ENCODE peak calls at places on chromosomes 13 and 19, in five cellular contexts. U is pancreas, K is GM23248, P is cardiac muscle cell, B is Peyer's patch. H is an unnamed sample.

GRCh38 chr13:79482271-79482970 is 1.5 kb downstream of the NDFIP2 start:
- DNase-seq in U (no peak), K (peak; percentile 65), P (peak; percentile 22), B (no peak), H (no peak)

GRCh38 chr19:38658462-38659306 is 11.2 kb downstream of the ACTN4 start:
- DNase-seq in U (peak; percentile 70), K (peak; percentile 99), P (peak; percentile 99), B (no peak), H (peak; percentile 59)

GRCh38 chr13:25756916-25757315 is 294.9 kb downstream of the SHISA2 start:
- DNase-seq in U (no peak), K (no peak), P (no peak), B (no peak), H (no peak)

GRCh38 chr13:27442071-27442647 is 8.2 kb downstream of the MTIF3 start:
- DNase-seq in U (no peak), K (no peak), P (no peak), B (peak; percentile 55), H (no peak)

GRCh38 chr13:98598043-98598442 is 21.1 kb upstream of the STK24 start:
- DNase-seq in U (no peak), K (no peak), P (peak; percentile 25), B (no peak), H (no peak)

GRCh38 chr13:49220035-49220855 is at the start of gene MLNR:
- DNase-seq in U (no peak), K (peak; percentile 52), P (peak; percentile 49), B (no peak), H (peak; percentile 40)

GRCh38 chr13:94613051-94613450 is 11.4 kb downstream of the GPR180 start:
- DNase-seq in U (no peak), K (no peak), P (no peak), B (no peak), H (no peak)

GRCh38 chr13:72062566-72062965 is 195.6 kb upstream of the DACH1 start:
- DNase-seq in U (no peak), K (no peak), P (no peak), B (no peak), H (no peak)

GRCh38 chr13:35767256-35767981 is 290.9 kb upstream of the MAB21L1 start:
- DNase-seq in U (no peak), K (no peak), P (no peak), B (no peak), H (no peak)

GRCh38 chr13:88704600-88705275 is 1033.6 kb downstream of the SLITRK5 start:
- DNase-seq in U (no peak), K (no peak), P (no peak), B (no peak), H (peak; percentile 20)

GRCh38 chr13:34817246-34817645 is 124.8 kb upstream of the NBEA start:
- DNase-seq in U (no peak), K (no peak), P (no peak), B (no peak), H (no peak)

GRCh38 chr13:108734676-108735075 is 105.3 kb downstream of the MYO16 start:
- DNase-seq in U (no peak), K (no peak), P (no peak), B (no peak), H (no peak)

GRCh38 chr13:108816381-108816780 is 187.0 kb downstream of the MYO16 start:
- DNase-seq in U (no peak), K (no peak), P (peak; percentile 36), B (no peak), H (no peak)

GRCh38 chr13:32045963-32046785 is 14.6 kb downstream of the FRY start:
- DNase-seq in U (peak; percentile 29), K (peak; percentile 53), P (peak; percentile 87), B (no peak), H (no peak)

GRCh38 chr13:113366031-113366588 is 2.2 kb upstream of the GRTP1 start:
- DNase-seq in U (no peak), K (peak; percentile 38), P (peak; percentile 2), B (no peak), H (no peak)

GRCh38 chr13:36131931-36132297 is 732 bp upstream of the DCLK1 start:
- DNase-seq in U (peak; percentile 57), K (peak; percentile 33), P (peak; percentile 61), B (no peak), H (peak; percentile 87)

GRCh38 chr13:42215578-42216421 is 56.2 kb upstream of the AKAP11 start:
- DNase-seq in U (no peak), K (peak; percentile 55), P (peak; percentile 55), B (no peak), H (peak; percentile 24)

GRCh38 chr13:24172071-24172470 is 11.6 kb downstream of the SPATA13 start:
- DNase-seq in U (no peak), K (peak; percentile 44), P (no peak), B (no peak), H (no peak)

GRCh38 chr19:58153386-58153785 is 2.8 kb upstream of the ZNF329 start:
- DNase-seq in U (no peak), K (no peak), P (no peak), B (no peak), H (no peak)

GRCh38 chr19:49272204-49272603 is 52.8 kb downstream of the SLC6A16 start:
- DNase-seq in U (no peak), K (peak; percentile 53), P (peak; percentile 31), B (no peak), H (no peak)

GRCh38 chr19:35206855-35207254 is 21.7 kb downstream of the FAM187B start:
- DNase-seq in U (no peak), K (no peak), P (no peak), B (no peak), H (no peak)

GRCh38 chr19:29318581-29318980 is 105.6 kb upstream of the UQCRFS1 start:
- DNase-seq in U (no peak), K (no peak), P (no peak), B (no peak), H (no peak)

GRCh38 chr13:101520672-101521071 is 68.2 kb downstream of the ITGBL1 start:
- DNase-seq in U (no peak), K (peak; percentile 80), P (peak; percentile 50), B (no peak), H (no peak)

GRCh38 chr19:6527893-6528543 is 2.8 kb upstream of the TNFSF9 start:
- DNase-seq in U (no peak), K (no peak), P (no peak), B (peak; percentile 74), H (no peak)

GRCh38 chr19:6530385-6531162 is at the start of gene TNFSF9:
- DNase-seq in U (peak; percentile 85), K (peak; percentile 91), P (peak; percentile 91), B (peak; percentile 89), H (peak; percentile 86)

GRCh38 chr19:6529937-6530384 is 865 bp upstream of the TNFSF9 start:
- DNase-seq in U (no peak), K (no peak), P (no peak), B (no peak), H (no peak)

GRCh38 chr19:6529351-6529750 is 1.5 kb upstream of the TNFSF9 start:
- DNase-seq in U (no peak), K (no peak), P (no peak), B (no peak), H (no peak)

DNA sequence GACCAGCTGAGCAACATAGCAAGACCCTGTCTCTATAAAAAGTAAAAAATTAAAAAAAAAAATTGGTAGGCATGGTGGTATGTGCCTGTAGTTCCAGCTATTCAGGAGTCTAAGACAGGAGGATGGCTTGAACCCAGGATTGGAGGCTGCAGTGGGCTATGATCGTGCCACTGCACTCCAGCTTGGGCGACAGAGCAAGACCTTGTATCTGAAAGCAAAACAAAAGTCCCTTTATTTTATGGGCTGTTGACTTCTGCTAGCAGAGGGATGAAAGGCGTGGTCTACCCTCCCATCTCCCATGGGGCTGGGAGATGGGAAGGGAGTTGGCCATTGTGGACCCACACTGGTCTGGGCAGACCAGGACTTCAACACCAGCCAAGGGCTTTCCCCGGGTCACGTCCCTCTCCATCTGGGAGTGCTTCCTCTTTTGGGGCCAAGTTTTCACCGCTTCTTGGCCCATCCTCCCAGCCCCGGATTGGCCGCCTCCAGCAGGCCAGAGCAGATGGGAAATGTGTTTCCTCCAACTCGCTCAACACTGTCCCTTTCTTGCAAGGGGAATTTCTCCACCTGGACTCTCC is 2.2 kb upstream of the TNFSF9 start:
- DNase-seq in U (no peak), K (peak; percentile 18), P (peak; percentile 59), B (peak; percentile 66), H (peak; percentile 64)
- H3K4me1 ChIP-seq in U (no peaks in the 10 kb centered on the region), K (peaks cover 4% of the 10 kb centered on the region), P (peaks cover 5% of the 10 kb centered on the region), B (peaks cover 26% of the 10 kb centered on the region), H (peaks cover 2% of the 10 kb centered on the region)

GRCh38 chr19:41327076-41327475 is 17.1 kb downstream of the CCDC97 start:
- DNase-seq in U (no peak), K (no peak), P (no peak), B (no peak), H (no peak)
- H3K4me3 ChIP-seq in U (peak overlapping the region; percentile 21), K (no peak overlapping the region), P (no peak overlapping the region), B (peak overlapping the region; percentile 39), H (no peak overlapping the region)

GRCh38 chr19:46979770-46980105 is 39.9 kb upstream of the NPAS1 start:
- DNase-seq in U (no peak), K (no peak), P (no peak), B (no peak), H (no peak)
- H3K4me1 ChIP-seq in U (peaks cover 36% of the 10 kb centered on the region), K (peaks cover 65% of the 10 kb centered on the region), P (peaks cover 41% of the 10 kb centered on the region), B (peaks cover 59% of the 10 kb centered on the region), H (peaks cover 50% of the 10 kb centered on the region)

DNA sequence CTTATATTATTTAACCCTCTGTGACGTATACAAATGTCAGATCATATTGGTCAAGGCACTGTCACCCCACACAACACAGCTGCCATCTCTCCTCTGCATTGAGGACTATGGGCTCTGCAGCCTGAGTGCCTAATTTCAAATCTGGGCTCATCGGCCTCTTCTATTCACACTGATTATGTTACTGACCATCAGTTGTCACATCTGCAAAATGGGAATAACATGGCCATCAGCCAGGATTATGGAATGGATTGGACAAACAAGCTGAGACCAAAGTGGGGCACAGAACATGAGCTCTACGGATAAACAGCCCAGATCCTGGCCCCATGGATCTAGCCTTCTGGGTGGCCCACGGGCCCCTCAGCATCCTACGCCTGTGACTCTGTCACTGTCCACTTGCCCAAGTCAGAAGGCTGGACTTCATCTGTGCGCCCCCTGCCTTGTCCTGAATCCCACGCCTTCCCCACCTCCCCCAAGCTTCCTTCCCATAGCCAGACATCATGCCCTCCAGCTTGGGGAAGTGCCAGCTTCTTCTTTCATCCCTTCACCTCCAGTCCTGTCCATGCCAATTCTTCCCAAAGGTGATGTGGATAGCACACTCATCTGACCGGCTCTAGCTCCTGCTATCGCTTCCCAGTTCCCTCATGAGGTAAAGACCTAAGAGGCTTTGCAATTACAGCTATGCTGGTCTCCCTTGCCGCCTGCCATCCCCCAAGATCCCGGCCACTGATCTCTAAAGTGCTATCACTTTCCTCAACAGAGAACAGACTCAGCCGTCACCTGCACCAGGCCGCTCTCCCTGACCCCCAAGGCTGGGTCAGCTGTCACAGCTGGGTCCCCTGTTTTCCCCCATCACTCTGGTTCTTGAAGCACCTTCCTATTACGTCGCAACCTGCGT is 872 bp downstream of the FARSA start:
- DNase-seq in U (no peak), K (no peak), P (no peak), B (no peak), H (no peak)
- H3K4me3 ChIP-seq in U (peak overlapping the region; percentile 83), K (peak overlapping the region; percentile 81), P (peak overlapping the region; percentile 89), B (peak overlapping the region; percentile 93), H (peak overlapping the region; percentile 56)